ENCODE peak calls at places on chromosomes 5 and 9, in four cellular contexts. One of them, this sample, is unnamed.

GRCh38 chr9:97689401-97689800 is 7.7 kb downstream of the XPA start:
- DNase-seq in IMR-90: peak; percentile 17
- DNase-seq in A549: peak; percentile 13
- DNase-seq in K562: no peak
- DNase-seq in this sample: no peak

GRCh38 chr5:156641690-156642089 is 208.4 kb upstream of the PPP1R2B start:
- DNase-seq in K562: no peak
- DNase-seq in A549: no peak
- DNase-seq in IMR-90: peak; percentile 16
- DNase-seq in this sample: no peak

GRCh38 chr9:130927995-130928900 is 10.8 kb downstream of the FIBCD1 start:
- DNase-seq in K562: peak; percentile 73
- DNase-seq in IMR-90: peak; percentile 72
- DNase-seq in A549: peak; percentile 81
- DNase-seq in this sample: peak; percentile 70

GRCh38 chr9:124350485-124351263 is 64.6 kb downstream of the PSMB7 start:
- DNase-seq in K562: no peak
- DNase-seq in IMR-90: no peak
- DNase-seq in A549: no peak
- DNase-seq in this sample: no peak

GRCh38 chr5:89686081-89686765 is 723.3 kb downstream of the CETN3 start:
- DNase-seq in K562: no peak
- DNase-seq in IMR-90: no peak
- DNase-seq in A549: no peak
- DNase-seq in this sample: no peak

GRCh38 chr9:36319806-36320205 is 61.6 kb upstream of the GNE start:
- DNase-seq in K562: no peak
- DNase-seq in IMR-90: no peak
- DNase-seq in A549: peak; percentile 93
- DNase-seq in this sample: no peak

GRCh38 chr5:66171349-66172344 is 27.5 kb downstream of the SREK1 start:
- DNase-seq in K562: peak; percentile 44
- DNase-seq in A549: peak; percentile 50
- DNase-seq in IMR-90: peak; percentile 70
- DNase-seq in this sample: no peak

GRCh38 chr5:133702773-133703770 is 90.7 kb upstream of the FSTL4 start:
- DNase-seq in A549: no peak
- DNase-seq in IMR-90: no peak
- DNase-seq in K562: no peak
- DNase-seq in this sample: no peak

GRCh38 chr9:22088372-22089063 is 79.4 kb upstream of the CDKN2B start:
- DNase-seq in IMR-90: no peak
- DNase-seq in A549: no peak
- DNase-seq in K562: no peak
- DNase-seq in this sample: no peak

GRCh38 chr9:8899541-8899940 is 1100.0 kb upstream of the DMAC1 start:
- DNase-seq in K562: no peak
- DNase-seq in A549: no peak
- DNase-seq in IMR-90: no peak
- DNase-seq in this sample: no peak

GRCh38 chr5:155878991-155879575 is 447.9 kb upstream of the SGCD start:
- DNase-seq in K562: no peak
- DNase-seq in IMR-90: no peak
- DNase-seq in A549: no peak
- DNase-seq in this sample: no peak

GRCh38 chr5:22708770-22709328 is 144.3 kb downstream of the CDH12 start:
- DNase-seq in A549: no peak
- DNase-seq in K562: no peak
- DNase-seq in IMR-90: no peak
- DNase-seq in this sample: no peak

GRCh38 chr5:79109527-79110492 is 1.8 kb upstream of the BHMT start:
- DNase-seq in IMR-90: no peak
- DNase-seq in K562: peak; percentile 52
- DNase-seq in A549: peak; percentile 36
- DNase-seq in this sample: no peak

GRCh38 chr5:1113805-1114586 is 2.1 kb upstream of the SLC12A7 start:
- DNase-seq in A549: no peak
- DNase-seq in K562: no peak
- DNase-seq in IMR-90: no peak
- DNase-seq in this sample: no peak

GRCh38 chr9:91817493-91818225 is 132.4 kb downstream of the ROR2 start:
- DNase-seq in IMR-90: peak; percentile 95
- DNase-seq in K562: no peak
- DNase-seq in A549: no peak
- DNase-seq in this sample: no peak

GRCh38 chr9:131954299-131954698 is 125.4 kb downstream of the MED27 start:
- DNase-seq in IMR-90: no peak
- DNase-seq in A549: peak; percentile 15
- DNase-seq in K562: no peak
- DNase-seq in this sample: no peak

GRCh38 chr5:113093561-113093960 is 117.0 kb downstream of the DCP2 start:
- DNase-seq in A549: no peak
- DNase-seq in K562: no peak
- DNase-seq in IMR-90: no peak
- DNase-seq in this sample: no peak

GRCh38 chr9:137339045-137339444 is 37.0 kb upstream of the NRARP start:
- DNase-seq in IMR-90: peak; percentile 17
- DNase-seq in A549: no peak
- DNase-seq in K562: no peak
- DNase-seq in this sample: no peak

GRCh38 chr9:98369471-98369870 is 114.0 kb upstream of the TBC1D2 start:
- DNase-seq in IMR-90: no peak
- DNase-seq in A549: no peak
- DNase-seq in K562: no peak
- DNase-seq in this sample: no peak

GRCh38 chr5:131228646-131229045 is 35.2 kb upstream of the CDC42SE2 start:
- DNase-seq in A549: no peak
- DNase-seq in K562: no peak
- DNase-seq in IMR-90: no peak
- DNase-seq in this sample: no peak

GRCh38 chr5:81698806-81699205 is 52.1 kb downstream of the SSBP2 start:
- DNase-seq in K562: no peak
- DNase-seq in IMR-90: peak; percentile 59
- DNase-seq in A549: no peak
- DNase-seq in this sample: no peak

GRCh38 chr5:179470191-179470590 is 80.2 kb upstream of the RUFY1 start:
- DNase-seq in A549: no peak
- DNase-seq in IMR-90: no peak
- DNase-seq in K562: no peak
- DNase-seq in this sample: no peak

GRCh38 chr5:179475956-179476355 is 74.4 kb upstream of the RUFY1 start:
- DNase-seq in IMR-90: no peak
- DNase-seq in A549: no peak
- DNase-seq in K562: no peak
- DNase-seq in this sample: no peak

GRCh38 chr5:179478624-179479023 is 71.7 kb upstream of the RUFY1 start:
- DNase-seq in K562: no peak
- DNase-seq in IMR-90: no peak
- DNase-seq in A549: no peak
- DNase-seq in this sample: no peak

GRCh38 chr5:179472641-179473040 is 77.7 kb upstream of the RUFY1 start:
- DNase-seq in A549: no peak
- DNase-seq in IMR-90: no peak
- DNase-seq in K562: no peak
- DNase-seq in this sample: no peak

DNA sequence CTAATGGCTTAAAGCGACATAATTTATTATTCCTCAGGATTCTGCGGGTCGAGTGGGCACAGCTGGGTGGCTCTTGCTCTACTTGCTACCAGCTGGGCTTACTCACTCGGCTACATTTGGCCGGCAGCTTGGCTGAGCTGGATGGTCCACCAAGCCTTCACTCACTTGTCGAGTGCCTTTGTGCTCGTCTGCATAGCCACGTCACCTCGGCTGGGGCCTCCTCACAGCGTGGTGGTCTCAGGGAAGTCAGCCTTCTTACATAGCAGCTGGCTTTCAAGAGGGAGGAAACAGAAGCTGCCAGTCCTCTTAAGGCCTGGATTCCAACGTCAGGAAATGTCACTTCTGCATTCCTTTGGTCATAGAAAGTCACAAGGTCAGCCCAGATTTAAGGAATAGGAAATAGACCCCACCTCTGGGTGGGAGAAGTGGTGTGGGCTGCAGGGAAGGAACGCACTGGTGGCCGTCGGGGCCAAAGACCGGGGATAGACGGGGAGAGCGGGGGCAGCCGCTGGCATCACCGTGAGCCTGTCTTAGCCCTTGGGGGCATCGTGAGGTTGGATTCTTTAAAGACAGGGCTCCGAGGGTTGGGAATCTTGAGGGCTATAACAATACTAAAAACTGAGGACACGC is 75.0 kb upstream of the RUFY1 start:
- DNase-seq in A549: no peak
- DNase-seq in K562: no peak
- DNase-seq in IMR-90: no peak
- DNase-seq in this sample: no peak
- TF ChIP-seq RFX5 in A549: no peak
- TF ChIP-seq RFX5 in K562: no peak
- TF ChIP-seq RFX5 in IMR-90: no peak
- TF ChIP-seq RFX5 in this sample: no peak

DNA sequence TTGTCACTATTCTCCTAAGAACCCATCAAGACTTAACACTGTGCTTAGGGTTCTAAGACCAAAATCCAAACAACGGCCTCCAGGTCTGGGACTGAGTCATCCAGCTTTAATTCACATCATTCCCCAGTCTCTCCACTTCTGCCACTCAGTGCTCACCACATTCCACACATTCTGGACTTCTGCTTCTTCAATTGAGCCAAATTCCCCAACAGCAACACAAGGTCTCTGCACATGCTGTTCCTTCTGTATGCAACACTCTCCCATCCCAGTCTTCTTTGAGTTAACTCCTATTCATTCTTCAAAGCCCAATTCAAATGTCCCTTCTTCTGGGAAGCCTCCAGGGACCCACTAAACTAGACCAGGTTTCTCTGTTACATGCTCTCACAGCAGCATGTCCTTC is 97.8 kb downstream of the GPR21 start:
- DNase-seq in IMR-90: peak; percentile 75
- DNase-seq in K562: no peak
- DNase-seq in A549: no peak
- DNase-seq in this sample: no peak
- TF ChIP-seq ELK1 in IMR-90: no peak
- TF ChIP-seq ELK1 in K562: no peak
- TF ChIP-seq ELK1 in A549: no peak
- TF ChIP-seq ELK1 in this sample: no peak

GRCh38 chr5:18037718-18038117 is 403.5 kb downstream of the TAF11L14 start:
- DNase-seq in IMR-90: no peak
- DNase-seq in A549: no peak
- DNase-seq in K562: no peak
- DNase-seq in this sample: no peak
- TF ChIP-seq RFX5 in IMR-90: no peak
- TF ChIP-seq RFX5 in A549: no peak
- TF ChIP-seq RFX5 in K562: no peak
- TF ChIP-seq RFX5 in this sample: no peak

GRCh38 chr5:61329729-61330128 is 2.3 kb upstream of the ZSWIM6 start:
- DNase-seq in IMR-90: peak; percentile 67
- DNase-seq in K562: no peak
- DNase-seq in A549: no peak
- DNase-seq in this sample: no peak
- TF ChIP-seq ELK1 in IMR-90: no peak
- TF ChIP-seq ELK1 in K562: no peak
- TF ChIP-seq ELK1 in A549: no peak
- TF ChIP-seq ELK1 in this sample: no peak

GRCh38 chr5:147512640-147513334 is 2.9 kb upstream of the DPYSL3 start:
- DNase-seq in K562: no peak
- DNase-seq in IMR-90: no peak
- DNase-seq in A549: no peak
- DNase-seq in this sample: no peak

GRCh38 chr5:147509710-147510651 is at the start of gene DPYSL3:
- DNase-seq in A549: peak; percentile 73
- DNase-seq in IMR-90: peak; percentile 78
- DNase-seq in K562: no peak
- DNase-seq in this sample: no peak

GRCh38 chr5:147509041-147509709 is 693 bp downstream of the DPYSL3 start:
- DNase-seq in A549: no peak
- DNase-seq in IMR-90: peak; percentile 16
- DNase-seq in K562: no peak
- DNase-seq in this sample: no peak

GRCh38 chr5:147508711-147509040 is 1.2 kb downstream of the DPYSL3 start:
- DNase-seq in K562: no peak
- DNase-seq in IMR-90: peak; percentile 33
- DNase-seq in A549: no peak
- DNase-seq in this sample: no peak

DNA sequence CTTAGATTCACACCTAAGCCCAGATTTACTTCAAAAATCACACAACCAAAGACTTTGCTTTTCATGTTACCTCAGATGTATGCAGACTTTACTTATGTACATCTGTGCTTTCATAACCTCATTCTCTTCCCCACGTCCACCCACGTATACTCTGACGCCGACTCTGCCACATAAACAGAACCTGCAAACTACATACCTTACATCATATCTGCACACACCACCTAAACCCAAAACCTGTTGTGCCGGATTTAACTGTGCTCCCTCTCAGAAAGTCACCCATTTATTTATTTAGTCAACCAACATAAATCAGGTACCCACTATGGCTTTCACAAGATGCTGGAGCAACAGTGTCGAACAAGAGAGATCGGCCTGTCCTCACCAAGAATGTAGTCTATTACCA is 1.0 kb upstream of the DPYSL3 start:
- DNase-seq in IMR-90: no peak
- DNase-seq in A549: no peak
- DNase-seq in K562: no peak
- DNase-seq in this sample: no peak
- TF ChIP-seq RFX5 in IMR-90: no peak
- TF ChIP-seq RFX5 in A549: no peak
- TF ChIP-seq RFX5 in K562: no peak
- TF ChIP-seq RFX5 in this sample: no peak

DNA sequence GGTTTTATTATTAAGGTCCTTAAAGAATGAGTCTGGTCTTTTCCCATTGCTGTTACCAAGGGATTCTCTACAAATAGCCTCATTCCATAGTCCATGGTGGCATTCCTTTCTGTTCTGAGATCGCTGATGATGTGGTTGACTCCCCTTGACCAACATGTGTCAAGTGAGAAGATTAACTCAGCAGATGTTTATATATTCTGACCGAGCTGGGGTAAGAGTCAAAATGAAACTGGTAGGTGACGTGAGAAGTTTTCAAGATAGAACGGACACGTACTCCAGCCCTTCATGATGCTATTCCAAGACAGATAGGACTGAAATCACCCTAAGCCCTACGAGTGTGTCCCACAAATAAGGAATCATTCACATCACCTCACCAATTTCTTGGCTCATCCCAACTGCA is 155.5 kb upstream of the WWC1 start:
- DNase-seq in K562: no peak
- DNase-seq in A549: no peak
- DNase-seq in IMR-90: no peak
- DNase-seq in this sample: peak; percentile 66
- TF ChIP-seq ELK1 in K562: no peak
- TF ChIP-seq ELK1 in A549: no peak
- TF ChIP-seq ELK1 in IMR-90: no peak
- TF ChIP-seq ELK1 in this sample: no peak